ENCODE peak calls at places on chromosomes 7 and 10, in nine cellular contexts. One of them, this sample, is unnamed.

GRCh38 chr10:52703451-52703850 is 69.1 kb downstream of the MBL2 start:
- DNase-seq in SK-N-SH: no peak
- DNase-seq in ELR: peak
- DNase-seq in type B pancreatic cell: no peak
- DNase-seq in stimulated activated CD4-positive, alpha-beta T cell treated with anti-CD3 and anti-CD28 coated beads, Interleukin-4, amount 100 ng/mL, for 1 hour: no peak
- DNase-seq in posterior cingulate gyrus: no peak
- DNase-seq in MM.1S: no peak
- DNase-seq in T-helper 9 cell: no peak
- DNase-seq in AG10803: no peak
- DNase-seq in this sample: no peak

GRCh38 chr10:86757110-86757790 is 831 bp downstream of the BMPR1A start:
- DNase-seq in ELR: peak
- DNase-seq in stimulated activated CD4-positive, alpha-beta T cell treated with anti-CD3 and anti-CD28 coated beads, Interleukin-4, amount 100 ng/mL, for 1 hour: peak
- DNase-seq in T-helper 9 cell: peak
- DNase-seq in MM.1S: no peak
- DNase-seq in SK-N-SH: no peak
- DNase-seq in posterior cingulate gyrus: peak
- DNase-seq in type B pancreatic cell: peak
- DNase-seq in AG10803: peak
- DNase-seq in this sample: no peak

GRCh38 chr7:124780056-124780455 is 14.5 kb upstream of the GPR37 start:
- DNase-seq in type B pancreatic cell: no peak
- DNase-seq in ELR: no peak
- DNase-seq in T-helper 9 cell: no peak
- DNase-seq in SK-N-SH: no peak
- DNase-seq in AG10803: no peak
- DNase-seq in MM.1S: no peak
- DNase-seq in stimulated activated CD4-positive, alpha-beta T cell treated with anti-CD3 and anti-CD28 coated beads, Interleukin-4, amount 100 ng/mL, for 1 hour: no peak
- DNase-seq in posterior cingulate gyrus: no peak
- DNase-seq in this sample: no peak

GRCh38 chr7:1137517-1138167 is 22.4 kb downstream of the ZFAND2A start:
- DNase-seq in T-helper 9 cell: no peak
- DNase-seq in SK-N-SH: no peak
- DNase-seq in AG10803: no peak
- DNase-seq in stimulated activated CD4-positive, alpha-beta T cell treated with anti-CD3 and anti-CD28 coated beads, Interleukin-4, amount 100 ng/mL, for 1 hour: no peak
- DNase-seq in ELR: no peak
- DNase-seq in MM.1S: no peak
- DNase-seq in type B pancreatic cell: no peak
- DNase-seq in posterior cingulate gyrus: no peak
- DNase-seq in this sample: no peak

GRCh38 chr10:72756674-72757385 is 64.9 kb downstream of the MCU start:
- DNase-seq in MM.1S: no peak
- DNase-seq in stimulated activated CD4-positive, alpha-beta T cell treated with anti-CD3 and anti-CD28 coated beads, Interleukin-4, amount 100 ng/mL, for 1 hour: no peak
- DNase-seq in type B pancreatic cell: no peak
- DNase-seq in ELR: no peak
- DNase-seq in AG10803: no peak
- DNase-seq in posterior cingulate gyrus: no peak
- DNase-seq in SK-N-SH: no peak
- DNase-seq in T-helper 9 cell: no peak
- DNase-seq in this sample: no peak

GRCh38 chr7:42914009-42914725 is 2.3 kb upstream of the C7orf25 start:
- DNase-seq in AG10803: peak
- DNase-seq in posterior cingulate gyrus: no peak
- DNase-seq in stimulated activated CD4-positive, alpha-beta T cell treated with anti-CD3 and anti-CD28 coated beads, Interleukin-4, amount 100 ng/mL, for 1 hour: no peak
- DNase-seq in SK-N-SH: no peak
- DNase-seq in ELR: peak
- DNase-seq in MM.1S: no peak
- DNase-seq in T-helper 9 cell: no peak
- DNase-seq in type B pancreatic cell: no peak
- DNase-seq in this sample: no peak

GRCh38 chr7:30412810-30413504 is 65.6 kb downstream of the NOD1 start:
- DNase-seq in SK-N-SH: peak
- DNase-seq in posterior cingulate gyrus: no peak
- DNase-seq in MM.1S: peak
- DNase-seq in T-helper 9 cell: no peak
- DNase-seq in ELR: peak
- DNase-seq in stimulated activated CD4-positive, alpha-beta T cell treated with anti-CD3 and anti-CD28 coated beads, Interleukin-4, amount 100 ng/mL, for 1 hour: no peak
- DNase-seq in type B pancreatic cell: no peak
- DNase-seq in AG10803: peak
- DNase-seq in this sample: no peak

GRCh38 chr7:66920769-66921395 is at the start of gene TMEM248:
- DNase-seq in MM.1S: peak
- DNase-seq in ELR: peak
- DNase-seq in SK-N-SH: peak
- DNase-seq in stimulated activated CD4-positive, alpha-beta T cell treated with anti-CD3 and anti-CD28 coated beads, Interleukin-4, amount 100 ng/mL, for 1 hour: peak
- DNase-seq in T-helper 9 cell: peak
- DNase-seq in posterior cingulate gyrus: peak
- DNase-seq in type B pancreatic cell: peak
- DNase-seq in AG10803: peak
- DNase-seq in this sample: peak

GRCh38 chr7:28083998-28084985 is 96.3 kb downstream of the JAZF1 start:
- DNase-seq in stimulated activated CD4-positive, alpha-beta T cell treated with anti-CD3 and anti-CD28 coated beads, Interleukin-4, amount 100 ng/mL, for 1 hour: no peak
- DNase-seq in ELR: no peak
- DNase-seq in posterior cingulate gyrus: no peak
- DNase-seq in SK-N-SH: no peak
- DNase-seq in MM.1S: no peak
- DNase-seq in type B pancreatic cell: no peak
- DNase-seq in AG10803: peak
- DNase-seq in T-helper 9 cell: no peak
- DNase-seq in this sample: no peak

GRCh38 chr7:33669251-33669670 is 236.1 kb upstream of the BMPER start:
- DNase-seq in stimulated activated CD4-positive, alpha-beta T cell treated with anti-CD3 and anti-CD28 coated beads, Interleukin-4, amount 100 ng/mL, for 1 hour: no peak
- DNase-seq in T-helper 9 cell: no peak
- DNase-seq in posterior cingulate gyrus: no peak
- DNase-seq in type B pancreatic cell: no peak
- DNase-seq in MM.1S: no peak
- DNase-seq in AG10803: no peak
- DNase-seq in ELR: no peak
- DNase-seq in SK-N-SH: no peak
- DNase-seq in this sample: no peak

GRCh38 chr10:88508054-88508453 is 75.1 kb downstream of the RNLS start:
- DNase-seq in SK-N-SH: no peak
- DNase-seq in MM.1S: no peak
- DNase-seq in ELR: no peak
- DNase-seq in T-helper 9 cell: no peak
- DNase-seq in stimulated activated CD4-positive, alpha-beta T cell treated with anti-CD3 and anti-CD28 coated beads, Interleukin-4, amount 100 ng/mL, for 1 hour: no peak
- DNase-seq in posterior cingulate gyrus: no peak
- DNase-seq in AG10803: no peak
- DNase-seq in type B pancreatic cell: no peak
- DNase-seq in this sample: no peak

GRCh38 chr7:92963599-92963998 is 127.2 kb upstream of the CDK6 start:
- DNase-seq in type B pancreatic cell: no peak
- DNase-seq in AG10803: no peak
- DNase-seq in MM.1S: no peak
- DNase-seq in T-helper 9 cell: no peak
- DNase-seq in stimulated activated CD4-positive, alpha-beta T cell treated with anti-CD3 and anti-CD28 coated beads, Interleukin-4, amount 100 ng/mL, for 1 hour: no peak
- DNase-seq in ELR: no peak
- DNase-seq in posterior cingulate gyrus: no peak
- DNase-seq in SK-N-SH: no peak
- DNase-seq in this sample: no peak

GRCh38 chr7:87919875-87920274 is 14.2 kb upstream of the ADAM22 start:
- DNase-seq in T-helper 9 cell: no peak
- DNase-seq in type B pancreatic cell: no peak
- DNase-seq in stimulated activated CD4-positive, alpha-beta T cell treated with anti-CD3 and anti-CD28 coated beads, Interleukin-4, amount 100 ng/mL, for 1 hour: no peak
- DNase-seq in SK-N-SH: no peak
- DNase-seq in ELR: no peak
- DNase-seq in MM.1S: no peak
- DNase-seq in posterior cingulate gyrus: no peak
- DNase-seq in AG10803: no peak
- DNase-seq in this sample: no peak

GRCh38 chr10:5293691-5294550 is 70.8 kb upstream of the UCN3 start:
- DNase-seq in AG10803: peak
- DNase-seq in posterior cingulate gyrus: no peak
- DNase-seq in stimulated activated CD4-positive, alpha-beta T cell treated with anti-CD3 and anti-CD28 coated beads, Interleukin-4, amount 100 ng/mL, for 1 hour: peak
- DNase-seq in type B pancreatic cell: no peak
- DNase-seq in ELR: peak
- DNase-seq in MM.1S: no peak
- DNase-seq in T-helper 9 cell: peak
- DNase-seq in SK-N-SH: peak
- DNase-seq in this sample: peak